ENCODE peak calls at places on chromosome 12, in five cellular contexts. D, O, B, Z and S are unnamed samples.

GRCh38 chr12:17301544-17301943 is 695.6 kb upstream of the LMO3 start:
- DNase-seq in Z (no peak), O (no peak), D (no peak), B (no peak), S (no peak)

GRCh38 chr12:67394600-67394999 is 125.4 kb downstream of the CAND1 start:
- DNase-seq in B (no peak), D (no peak), Z (no peak), O (no peak), S (no peak)

GRCh38 chr12:91419809-91420208 is 237.2 kb upstream of the DCN start:
- DNase-seq in B (no peak), D (no peak), Z (no peak), O (no peak), S (no peak)

GRCh38 chr12:131959137-131959536 is 9.4 kb downstream of the EP400 start:
- DNase-seq in Z (no peak), O (no peak), D (no peak), B (no peak), S (no peak)

GRCh38 chr12:131988054-131988796 is 38.5 kb downstream of the EP400 start:
- DNase-seq in Z (no peak), D (no peak), B (no peak), O (no peak), S (no peak)

GRCh38 chr12:12985817-12986408 is 14.2 kb downstream of the HEBP1 start:
- DNase-seq in O (peak; percentile 39), D (peak; percentile 28), B (peak; percentile 4), Z (no peak), S (no peak)

GRCh38 chr12:118633071-118633470 is 256.7 kb downstream of the SUDS3 start:
- DNase-seq in B (no peak), Z (no peak), D (no peak), O (no peak), S (no peak)

GRCh38 chr12:32072102-32072501 is 34.5 kb upstream of the BICD1 start:
- DNase-seq in Z (no peak), O (no peak), B (no peak), D (no peak), S (no peak)

GRCh38 chr12:57416039-57416996 is 14.5 kb downstream of the R3HDM2 start:
- DNase-seq in D (peak; percentile 53), Z (no peak), B (no peak), O (no peak), S (no peak)

GRCh38 chr12:97082029-97082428 is 175.0 kb downstream of the NEDD1 start:
- DNase-seq in O (no peak), B (no peak), Z (no peak), D (no peak), S (no peak)

GRCh38 chr12:49874142-49874897 is 29.4 kb downstream of the FAIM2 start:
- DNase-seq in O (no peak), B (no peak), Z (no peak), D (no peak), S (no peak)

GRCh38 chr12:67222302-67222701 is 46.9 kb upstream of the CAND1 start:
- DNase-seq in D (peak; percentile 15), O (peak; percentile 22), B (peak; percentile 81), Z (peak; percentile 38), S (no peak)

GRCh38 chr12:108950991-108951739 is 69.7 kb downstream of the SVOP start:
- DNase-seq in D (peak; percentile 61), O (peak; percentile 65), B (peak; percentile 75), Z (peak; percentile 76), S (peak; percentile 52)

GRCh38 chr12:42332301-42332894 is 6.4 kb downstream of the PPHLN1 start:
- DNase-seq in O (peak; percentile 41), Z (peak; percentile 9), B (peak; percentile 34), D (peak; percentile 48), S (no peak)

GRCh38 chr12:111155521-111155920 is 213.4 kb downstream of the PHETA1 start:
- DNase-seq in D (no peak), Z (no peak), O (no peak), B (no peak), S (no peak)

GRCh38 chr12:116959845-116960514 is 49.2 kb downstream of the FBXW8 start:
- DNase-seq in D (no peak), O (no peak), Z (no peak), B (no peak), S (peak; percentile 24)

GRCh38 chr12:56358836-56359532 is 923 bp downstream of the STAT2 start:
- DNase-seq in D (peak; percentile 84), B (no peak), Z (peak; percentile 38), O (peak; percentile 22), S (no peak)

GRCh38 chr12:57088442-57089258 is at the start of gene NAB2:
- DNase-seq in Z (peak; percentile 88), D (peak; percentile 96), B (peak; percentile 86), O (peak; percentile 97), S (peak; percentile 91)

GRCh38 chr12:105223884-105224283 is 12.1 kb downstream of the APPL2 start:
- DNase-seq in O (no peak), Z (no peak), D (no peak), B (no peak), S (no peak)

GRCh38 chr12:2409656-2410265 is 357.0 kb downstream of the CACNA1C start:
- DNase-seq in O (no peak), Z (no peak), B (no peak), D (no peak), S (no peak)

GRCh38 chr12:84913151-84913550 is 552 bp upstream of the SLC6A15 start:
- DNase-seq in Z (no peak), O (no peak), D (no peak), B (peak; percentile 16), S (no peak)